ENCODE peak calls at places on chromosomes 16 and 17, in six cellular contexts. M is T-helper 17 cell, F is pons, A is T-cell, Z is T-helper 9 cell, X is kidney tubule cell. K is an unnamed sample.

GRCh38 chr17:8964801-8965393 is 610 bp downstream of the PIK3R5 start:
- DNase-seq in A (peak; percentile 48), X (no peak), M (peak; percentile 23), F (no peak), Z (no peak), K (peak; percentile 43)

GRCh38 chr16:4574919-4575705 is 19.0 kb downstream of the C16orf96 start:
- DNase-seq in Z (no peak), F (no peak), X (no peak), A (no peak), M (no peak), K (no peak)

GRCh38 chr16:89401641-89402445 is 88.5 kb downstream of the ANKRD11 start:
- DNase-seq in F (no peak), M (no peak), X (no peak), Z (no peak), A (no peak), K (no peak)

GRCh38 chr17:1724869-1725641 is 551 bp downstream of the WDR81 start:
- DNase-seq in Z (no peak), A (peak; percentile 23), F (no peak), M (no peak), X (no peak), K (no peak)

GRCh38 chr17:80270104-80270503 is 9.5 kb downstream of the RNF213 start:
- DNase-seq in X (no peak), Z (no peak), F (no peak), A (no peak), M (no peak), K (no peak)

GRCh38 chr17:8038954-8039610 is at the start of gene ALOX15B:
- DNase-seq in A (no peak), F (no peak), Z (no peak), M (no peak), X (no peak), K (no peak)

GRCh38 chr16:75262104-75262799 is 10.8 kb upstream of the BCAR1 start:
- DNase-seq in Z (no peak), A (no peak), F (no peak), M (no peak), X (peak; percentile 60), K (no peak)

GRCh38 chr16:85781685-85782370 is 17.5 kb downstream of the EMC8 start:
- DNase-seq in A (no peak), M (no peak), Z (no peak), X (no peak), F (peak; percentile 59), K (no peak)

GRCh38 chr17:49580981-49581644 is 5.4 kb downstream of the NXPH3 start:
- DNase-seq in Z (no peak), A (no peak), M (no peak), X (no peak), F (no peak), K (no peak)

GRCh38 chr17:59361916-59362810 is 30.7 kb downstream of the YPEL2 start:
- DNase-seq in A (peak; percentile 38), X (peak; percentile 93), Z (no peak), M (no peak), F (no peak), K (no peak)

GRCh38 chr17:69402052-69402451 is 12.4 kb upstream of the MAP2K6 start:
- DNase-seq in X (no peak), Z (no peak), M (no peak), F (no peak), A (no peak), K (no peak)

GRCh38 chr17:20095366-20096080 is 86.4 kb downstream of the SPECC1 start:
- DNase-seq in M (no peak), Z (no peak), A (no peak), X (peak; percentile 40), F (peak; percentile 93), K (no peak)

GRCh38 chr16:2835638-2836493 is 5.8 kb downstream of the ZG16B start:
- DNase-seq in F (no peak), M (no peak), A (no peak), X (peak; percentile 100), Z (no peak), K (no peak)

GRCh38 chr17:75241996-75242460 is 19.4 kb downstream of the GGA3 start:
- DNase-seq in M (no peak), A (no peak), X (no peak), Z (peak; percentile 16), F (no peak), K (no peak)

GRCh38 chr16:63998-64913 is 8.2 kb downstream of the RHBDF1 start:
- DNase-seq in A (no peak), F (no peak), M (no peak), X (no peak), Z (no peak), K (no peak)

GRCh38 chr17:77778636-77779524 is 179.6 kb upstream of the TNRC6C start:
- DNase-seq in F (peak; percentile 92), M (no peak), A (no peak), Z (no peak), X (no peak), K (no peak)

GRCh38 chr16:73125860-73126259 is 77.9 kb upstream of the ZFHX3 start:
- DNase-seq in M (no peak), F (no peak), Z (no peak), A (no peak), X (no peak), K (no peak)

GRCh38 chr17:29595943-29596774 is 3.2 kb downstream of the ANKRD13B start:
- DNase-seq in X (no peak), M (no peak), F (no peak), A (no peak), Z (no peak), K (no peak)

GRCh38 chr17:49360796-49361128 is 1.3 kb downstream of the ZNF652 start:
- DNase-seq in M (peak; percentile 49), X (no peak), A (no peak), F (no peak), Z (no peak), K (no peak)

GRCh38 chr17:29784661-29785060 is 145.4 kb downstream of the SSH2 start:
- DNase-seq in Z (no peak), A (no peak), X (no peak), F (no peak), M (no peak), K (no peak)

GRCh38 chr17:50263293-50264262 is 10.7 kb upstream of the TMEM92 start:
- DNase-seq in Z (no peak), M (no peak), A (no peak), X (no peak), F (no peak), K (no peak)

GRCh38 chr17:80242505-80242904 is 18.1 kb upstream of the RNF213 start:
- DNase-seq in X (no peak), F (no peak), A (no peak), M (no peak), Z (no peak), K (no peak)

GRCh38 chr16:78365376-78365775 is 265.9 kb downstream of the WWOX start:
- DNase-seq in A (no peak), F (peak; percentile 0), Z (no peak), X (no peak), M (no peak), K (no peak)

GRCh38 chr16:87007907-87008306 is 309.3 kb downstream of the C16orf95 start:
- DNase-seq in X (no peak), F (no peak), M (no peak), A (no peak), Z (no peak), K (no peak)

GRCh38 chr17:60577147-60577925 is 22.7 kb upstream of the PPM1D start:
- DNase-seq in Z (no peak), A (peak; percentile 4), F (peak; percentile 79), X (peak; percentile 66), M (no peak), K (no peak)

GRCh38 chr16:86075488-86075785 is 176.5 kb downstream of the IRF8 start:
- DNase-seq in M (no peak), Z (no peak), X (no peak), A (no peak), F (no peak), K (no peak)

GRCh38 chr17:75135452-75135851 is 3.9 kb upstream of the NT5C start:
- DNase-seq in M (no peak), Z (no peak), A (no peak), F (no peak), X (no peak), K (no peak)